ENCODE peak calls at places on chromosomes 11 and 22, in eight cellular contexts. D is IMR-90, O is mammary epithelial cell, X is ascending aorta, I is pancreas, P is K562, Y is GM23338, K is HCT116. C is an unnamed sample.

GRCh38 chr22:37060801-37061610 is 9.5 kb downstream of the KCTD17 start:
- DNase-seq in D (no peak), O (no peak), X (no peak), I (no peak), P (no peak), Y (no peak), K (no peak), C (no peak)

GRCh38 chr11:122253541-122254317 is 137.7 kb upstream of the BLID start:
- DNase-seq in D (peak; percentile 52), O (no peak), X (no peak), I (peak; percentile 25), P (no peak), Y (peak; percentile 30), K (no peak), C (peak; percentile 72)

GRCh38 chr11:554824-555499 is 5.6 kb downstream of the LMNTD2 start:
- DNase-seq in D (no peak), O (peak; percentile 62), X (no peak), I (peak; percentile 68), P (peak; percentile 79), Y (peak; percentile 96), K (peak; percentile 44), C (no peak)

GRCh38 chr11:1128333-1129142 is 29.2 kb upstream of the MUC5AC start:
- DNase-seq in D (no peak), O (no peak), X (peak; percentile 56), I (no peak), P (no peak), Y (no peak), K (no peak), C (no peak)

GRCh38 chr11:68312780-68313573 is 586 bp downstream of the LRP5 start:
- DNase-seq in D (no peak), O (no peak), X (no peak), I (no peak), P (peak; percentile 84), Y (peak; percentile 47), K (no peak), C (no peak)

GRCh38 chr22:27113211-27114030 is 456.0 kb downstream of the MIAT start:
- DNase-seq in D (peak; percentile 97), O (peak; percentile 95), X (peak; percentile 93), I (peak; percentile 67), P (no peak), Y (no peak), K (peak; percentile 95), C (peak; percentile 83)

GRCh38 chr11:2561283-2562180 is 116.7 kb downstream of the KCNQ1 start:
- DNase-seq in D (no peak), O (no peak), X (no peak), I (no peak), P (no peak), Y (no peak), K (no peak), C (no peak)

GRCh38 chr11:66580803-66581202 is 12.1 kb downstream of the CCDC87 start:
- DNase-seq in D (peak; percentile 34), O (no peak), X (no peak), I (no peak), P (no peak), Y (no peak), K (no peak), C (no peak)

GRCh38 chr11:15526859-15527450 is 412.2 kb downstream of the INSC start:
- DNase-seq in D (no peak), O (no peak), X (no peak), I (no peak), P (no peak), Y (no peak), K (no peak), C (no peak)

GRCh38 chr11:30608534-30608933 is 22.4 kb upstream of the MPPED2 start:
- DNase-seq in D (no peak), O (no peak), X (no peak), I (no peak), P (no peak), Y (peak; percentile 35), K (no peak), C (no peak)

GRCh38 chr22:19877626-19878339 is 23.1 kb upstream of the GNB1L start:
- DNase-seq in D (peak; percentile 58), O (no peak), X (peak; percentile 58), I (peak; percentile 9), P (no peak), Y (no peak), K (no peak), C (no peak)

GRCh38 chr22:19879651-19879995 is 24.9 kb upstream of the GNB1L start:
- DNase-seq in D (no peak), O (no peak), X (peak; percentile 54), I (peak; percentile 10), P (no peak), Y (no peak), K (no peak), C (no peak)

GRCh38 chr22:19879996-19880785 is 25.5 kb upstream of the GNB1L start:
- DNase-seq in D (no peak), O (no peak), X (peak; percentile 53), I (peak; percentile 12), P (no peak), Y (no peak), K (no peak), C (no peak)

GRCh38 chr22:19878461-19879247 is 24.0 kb upstream of the GNB1L start:
- DNase-seq in D (peak; percentile 26), O (no peak), X (peak; percentile 57), I (peak; percentile 10), P (no peak), Y (no peak), K (no peak), C (no peak)

DNA sequence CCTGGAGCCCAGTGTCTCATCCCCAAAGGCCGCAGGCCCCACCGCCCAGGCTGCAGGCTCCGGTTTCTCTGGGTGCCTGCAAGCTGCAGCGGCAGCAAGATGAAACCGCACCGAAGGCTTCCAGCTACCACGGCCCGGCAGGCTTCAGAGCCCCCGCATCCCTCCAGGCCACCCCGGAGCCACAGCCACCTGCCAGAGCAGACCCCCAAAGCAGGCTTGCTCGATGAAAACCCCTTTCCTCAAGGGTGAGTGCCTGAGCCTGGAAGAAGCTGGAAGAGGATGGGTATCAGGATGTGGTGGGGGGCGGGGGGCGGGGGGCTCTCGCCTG is 24.5 kb upstream of the GNB1L start:
- DNase-seq in D (no peak), O (no peak), X (peak; percentile 60), I (peak; percentile 11), P (no peak), Y (no peak), K (no peak), C (no peak)
- H3K27ac ChIP-seq in D (peak overlapping the region; percentile 70), O (no peak overlapping the region), X (no peak overlapping the region), I (no peak overlapping the region), P (no peak overlapping the region), Y (no peak overlapping the region), K (no peak overlapping the region), C (no peak overlapping the region)

GRCh38 chr22:45286854-45287551 is 2.3 kb downstream of the UPK3A start:
- DNase-seq in D (no peak), O (no peak), X (no peak), I (no peak), P (no peak), Y (no peak), K (no peak), C (no peak)

GRCh38 chr22:45292675-45293402 is 8.1 kb downstream of the UPK3A start:
- DNase-seq in D (no peak), O (no peak), X (no peak), I (no peak), P (no peak), Y (no peak), K (no peak), C (no peak)

GRCh38 chr22:45291931-45292290 is 7.2 kb downstream of the UPK3A start:
- DNase-seq in D (no peak), O (no peak), X (no peak), I (no peak), P (no peak), Y (no peak), K (no peak), C (no peak)

GRCh38 chr22:45291061-45291930 is 6.5 kb downstream of the UPK3A start:
- DNase-seq in D (no peak), O (no peak), X (no peak), I (no peak), P (no peak), Y (no peak), K (no peak), C (no peak)

DNA sequence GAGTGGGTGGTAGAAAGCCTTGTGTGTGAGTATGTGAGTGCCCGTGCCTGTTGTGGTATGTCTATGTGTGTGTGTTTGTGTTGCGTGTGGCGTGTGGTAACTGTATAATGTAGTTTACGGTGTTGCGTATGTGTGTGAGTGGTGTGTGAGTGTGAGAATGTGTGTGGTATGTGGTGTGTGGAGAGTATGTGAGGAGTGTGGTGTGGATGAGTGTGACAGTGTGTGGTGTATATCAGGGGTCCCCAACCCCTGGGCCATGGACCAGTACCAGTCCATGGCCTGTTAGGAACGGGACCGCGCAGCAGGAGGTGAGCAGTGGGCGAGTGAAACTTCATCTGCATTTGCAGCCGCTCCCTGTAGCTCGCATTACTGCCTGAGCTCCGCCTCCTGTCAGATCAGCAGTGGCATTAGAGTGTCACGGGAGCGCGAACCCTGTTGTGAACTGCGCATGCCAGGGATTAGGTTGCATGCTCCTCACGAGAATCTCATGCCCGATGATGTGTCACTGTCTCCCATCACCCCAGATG is 5.7 kb downstream of the UPK3A start:
- DNase-seq in D (peak; percentile 83), O (peak; percentile 67), X (no peak), I (no peak), P (no peak), Y (peak; percentile 40), K (peak; percentile 64), C (peak; percentile 67)
- H3K4me1 ChIP-seq in D (peaks cover 8% of the 10 kb centered on the region), O (no peaks in the 10 kb centered on the region), X (no peaks in the 10 kb centered on the region), I (no peaks in the 10 kb centered on the region), P (peaks cover 6% of the 10 kb centered on the region), Y (peaks cover 5% of the 10 kb centered on the region), K (peaks cover 9% of the 10 kb centered on the region), C (no peaks in the 10 kb centered on the region)

GRCh38 chr11:73528877-73529530 is 68.9 kb downstream of the FAM168A start:
- DNase-seq in D (no peak), O (no peak), X (no peak), I (no peak), P (no peak), Y (peak; percentile 42), K (no peak), C (no peak)
- H3K27me3 ChIP-seq in D (no peaks in the 10 kb centered on the region), O (no peaks in the 10 kb centered on the region), X (no peaks in the 10 kb centered on the region), I (no peaks in the 10 kb centered on the region), P (no peaks in the 10 kb centered on the region), Y (no peaks in the 10 kb centered on the region), K (no peaks in the 10 kb centered on the region), C (no peaks in the 10 kb centered on the region)

GRCh38 chr11:64016512-64016911 is 19.2 kb upstream of the FLRT1 start:
- DNase-seq in D (no peak), O (no peak), X (no peak), I (no peak), P (no peak), Y (no peak), K (no peak), C (no peak)

GRCh38 chr11:64019106-64020031 is 16.4 kb upstream of the FLRT1 start:
- DNase-seq in D (no peak), O (no peak), X (no peak), I (no peak), P (no peak), Y (no peak), K (no peak), C (no peak)

GRCh38 chr11:64015935-64016468 is 19.7 kb upstream of the FLRT1 start:
- DNase-seq in D (no peak), O (no peak), X (no peak), I (no peak), P (no peak), Y (no peak), K (no peak), C (no peak)

GRCh38 chr11:64018310-64018709 is 17.4 kb upstream of the FLRT1 start:
- DNase-seq in D (no peak), O (no peak), X (no peak), I (no peak), P (no peak), Y (no peak), K (no peak), C (no peak)

GRCh38 chr11:64017950-64018224 is 17.8 kb upstream of the FLRT1 start:
- DNase-seq in D (no peak), O (no peak), X (no peak), I (no peak), P (no peak), Y (no peak), K (no peak), C (no peak)
- H3K27ac ChIP-seq in D (no peak overlapping the region), O (no peak overlapping the region), X (no peak overlapping the region), I (no peak overlapping the region), P (no peak overlapping the region), Y (no peak overlapping the region), K (no peak overlapping the region), C (no peak overlapping the region)